ENCODE peak calls at places on chromosome 14, in nine cellular contexts. T is hepatocyte, W is heart right ventricle, U is PC-3, E is astrocyte of the spinal cord, L is breast epithelium, P is mammary epithelial cell, M is adrenal gland, A is HFF-Myc. D is an unnamed sample.

GRCh38 chr14:68713782-68714181 is 79.1 kb downstream of the ZFP36L1 start:
- DNase-seq in T (no peak), W (no peak), U (no peak), E (no peak), L (no peak), P (no peak), M (no peak), A (no peak), D (no peak)

GRCh38 chr14:79971330-79971729 is 240.0 kb downstream of the DIO2 start:
- DNase-seq in T (peak; percentile 15), W (no peak), U (peak; percentile 72), E (peak; percentile 57), L (no peak), P (no peak), M (no peak), A (peak; percentile 14), D (peak; percentile 88)

GRCh38 chr14:64952598-64953309 is 10.2 kb upstream of the GPX2 start:
- DNase-seq in T (no peak), W (no peak), U (no peak), E (peak; percentile 32), L (no peak), P (no peak), M (no peak), A (no peak), D (no peak)

GRCh38 chr14:55448146-55448614 is 7.8 kb upstream of the TBPL2 start:
- DNase-seq in T (peak; percentile 75), W (no peak), U (peak; percentile 100), E (peak; percentile 94), L (no peak), P (peak; percentile 94), M (peak; percentile 69), A (peak; percentile 67), D (peak; percentile 98)

GRCh38 chr14:70097576-70098256 is 91.0 kb downstream of the SLC8A3 start:
- DNase-seq in T (no peak), W (no peak), U (no peak), E (no peak), L (no peak), P (no peak), M (no peak), A (no peak), D (no peak)

GRCh38 chr14:21347201-21347600 is 36.6 kb downstream of the SUPT16H start:
- DNase-seq in T (no peak), W (no peak), U (no peak), E (no peak), L (no peak), P (no peak), M (no peak), A (no peak), D (no peak)

GRCh38 chr14:65257405-65257804 is 155.1 kb upstream of the MAX start:
- DNase-seq in T (no peak), W (no peak), U (no peak), E (no peak), L (no peak), P (no peak), M (no peak), A (no peak), D (no peak)

GRCh38 chr14:99909500-99910064 is 116.4 kb downstream of the EML1 start:
- DNase-seq in T (peak; percentile 22), W (no peak), U (no peak), E (no peak), L (no peak), P (no peak), M (no peak), A (no peak), D (peak; percentile 7)

GRCh38 chr14:54564799-54565235 is 2.1 kb upstream of the SAMD4A start:
- DNase-seq in T (no peak), W (no peak), U (peak; percentile 83), E (peak; percentile 77), L (no peak), P (peak; percentile 68), M (peak; percentile 43), A (no peak), D (peak; percentile 80)

GRCh38 chr14:31761325-31761724 is 200.1 kb downstream of the NUBPL start:
- DNase-seq in T (no peak), W (no peak), U (no peak), E (no peak), L (no peak), P (no peak), M (no peak), A (no peak), D (no peak)

GRCh38 chr14:74290415-74290814 is 12.3 kb downstream of the ABCD4 start:
- DNase-seq in T (no peak), W (no peak), U (peak; percentile 51), E (peak; percentile 10), L (no peak), P (no peak), M (no peak), A (no peak), D (peak; percentile 42)

GRCh38 chr14:37985826-37986470 is 221.8 kb upstream of the SSTR1 start:
- DNase-seq in T (peak; percentile 68), W (no peak), U (peak; percentile 68), E (peak; percentile 39), L (no peak), P (no peak), M (peak; percentile 54), A (peak; percentile 46), D (peak; percentile 63)

GRCh38 chr14:56125772-56126411 is 7.7 kb downstream of the PELI2 start:
- DNase-seq in T (no peak), W (no peak), U (no peak), E (no peak), L (no peak), P (no peak), M (no peak), A (no peak), D (no peak)

DNA sequence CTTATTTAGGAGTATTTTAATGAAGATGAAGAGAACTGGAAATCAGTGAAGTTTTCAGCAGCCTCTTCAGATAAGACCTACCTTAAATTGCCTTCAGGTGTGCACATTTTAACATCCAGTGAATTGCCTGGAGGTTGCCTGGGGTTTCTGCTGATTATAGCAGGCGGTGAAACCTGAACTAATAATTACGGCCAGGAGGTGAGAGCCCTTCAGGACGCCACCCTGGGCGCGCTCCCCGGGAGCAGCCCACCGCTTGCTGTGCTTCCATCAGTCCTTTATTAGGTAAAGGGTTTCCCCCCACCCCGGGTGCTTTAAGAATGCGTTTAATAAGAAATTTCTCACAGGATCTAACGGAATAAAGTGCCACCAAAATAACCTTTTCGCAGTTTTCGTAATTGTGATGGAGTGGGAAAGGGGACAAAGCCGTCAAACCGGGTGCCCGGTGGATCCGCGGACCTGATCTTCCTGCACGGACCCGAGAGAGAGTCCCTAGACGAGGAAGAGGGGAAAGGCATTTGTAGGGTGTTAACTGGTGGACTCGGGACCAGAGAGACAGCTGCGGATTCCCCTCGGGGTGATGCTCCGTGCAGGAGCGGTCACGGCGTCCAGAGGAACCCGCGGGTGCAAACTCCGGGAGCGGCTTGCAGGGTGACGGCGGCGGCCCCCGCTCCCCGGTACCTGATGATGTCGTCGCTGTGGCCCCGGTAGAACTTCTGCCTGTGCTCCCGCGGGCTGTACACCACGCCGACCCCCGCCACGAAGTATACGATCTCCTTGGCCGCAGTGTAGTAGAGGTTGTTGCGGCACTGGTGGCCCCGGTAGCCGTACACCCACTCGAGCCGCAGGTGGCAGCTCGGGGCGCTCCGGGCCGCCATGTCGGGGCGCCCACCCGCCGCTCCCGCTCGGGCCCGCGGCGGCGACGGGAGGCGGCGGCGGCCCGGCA is 853 bp downstream of the EML5 start:
- DNase-seq in T (peak; percentile 15), W (peak; percentile 11), U (no peak), E (no peak), L (no peak), P (peak; percentile 8), M (peak; percentile 42), A (no peak), D (no peak)
- TF ChIP-seq CTCF in T (no peak), W (no peak), U (no peak), E (no peak), L (no peak), P (no peak), M (no peak), A (no peak), D (no peak)

DNA sequence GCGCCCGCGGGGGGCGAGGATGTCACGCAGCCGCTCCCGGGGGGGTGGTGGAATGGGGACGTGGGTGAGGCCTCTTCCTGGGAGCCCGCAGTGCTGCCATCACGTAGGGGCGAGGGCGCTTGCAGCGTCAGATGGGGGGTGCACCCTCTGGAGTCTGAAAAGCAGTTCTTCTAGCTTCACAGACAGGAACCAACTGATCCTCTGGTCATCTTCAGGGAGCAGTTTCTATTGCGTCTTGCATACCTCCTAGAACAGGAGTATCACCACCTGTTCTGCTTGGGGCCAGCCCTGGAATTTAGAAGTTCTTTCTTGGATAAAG is 36.9 kb upstream of the PRIMA1 start:
- DNase-seq in T (no peak), W (no peak), U (no peak), E (no peak), L (no peak), P (no peak), M (no peak), A (no peak), D (no peak)
- H3K4me3 ChIP-seq in T (no peak overlapping the region), W (no peak overlapping the region), U (no peak overlapping the region), E (no peak overlapping the region), L (no peak overlapping the region), P (no peak overlapping the region), M (no peak overlapping the region), A (no peak overlapping the region), D (no peak overlapping the region)

GRCh38 chr14:59026086-59026485 is 162.4 kb upstream of the DAAM1 start:
- DNase-seq in T (no peak), W (no peak), U (no peak), E (peak; percentile 29), L (no peak), P (no peak), M (no peak), A (no peak), D (peak; percentile 8)

GRCh38 chr14:59018978-59019377 is 169.5 kb upstream of the DAAM1 start:
- DNase-seq in T (no peak), W (no peak), U (peak; percentile 53), E (no peak), L (no peak), P (no peak), M (no peak), A (no peak), D (peak; percentile 8)

GRCh38 chr14:59018460-59018859 is 170.0 kb upstream of the DAAM1 start:
- DNase-seq in T (no peak), W (no peak), U (no peak), E (no peak), L (no peak), P (no peak), M (no peak), A (no peak), D (no peak)

GRCh38 chr14:59020382-59020781 is 168.1 kb upstream of the DAAM1 start:
- DNase-seq in T (peak; percentile 47), W (no peak), U (peak; percentile 77), E (peak; percentile 43), L (no peak), P (peak; percentile 20), M (no peak), A (no peak), D (peak; percentile 49)

GRCh38 chr14:59022144-59022543 is 166.3 kb upstream of the DAAM1 start:
- DNase-seq in T (no peak), W (no peak), U (peak; percentile 77), E (no peak), L (no peak), P (no peak), M (no peak), A (no peak), D (peak; percentile 4)
- TF ChIP-seq CTCF in T (no peak), W (no peak), U (peak; percentile 97), E (no peak), L (no peak), P (peak; percentile 15), M (no peak), A (peak; percentile 13), D (peak; percentile 24)

DNA sequence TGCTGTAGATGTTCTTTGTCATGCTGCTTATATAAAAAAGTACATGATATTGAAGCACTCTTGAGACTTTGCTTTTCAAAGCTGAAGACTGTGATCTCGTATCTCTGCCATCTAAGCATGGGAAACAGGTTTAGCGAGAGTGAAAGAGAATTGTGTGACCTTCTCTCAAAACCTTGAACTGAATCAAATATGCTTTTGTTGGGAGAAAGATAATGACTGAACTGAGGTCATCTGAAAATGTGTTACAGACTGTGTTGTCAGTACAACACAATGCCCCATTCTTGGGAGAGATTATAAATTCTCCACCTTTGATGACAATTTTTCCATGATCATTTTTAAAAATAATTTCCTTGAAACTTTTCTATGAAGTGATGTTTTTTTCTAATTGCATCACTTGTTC is 272.1 kb upstream of the SEL1L start:
- DNase-seq in T (no peak), W (no peak), U (no peak), E (no peak), L (no peak), P (no peak), M (no peak), A (no peak), D (no peak)
- H3K4me3 ChIP-seq in T (no peak overlapping the region), W (no peak overlapping the region), U (no peak overlapping the region), E (no peak overlapping the region), L (no peak overlapping the region), P (no peak overlapping the region), M (no peak overlapping the region), A (no peak overlapping the region), D (no peak overlapping the region)

D was measured in fibroblast of mammary gland.